ENCODE peak calls at places on chromosomes 12 and 14, in four cellular contexts. One of them, this sample, is unnamed. For H3K9me3, the result is how much of the 10 kb centered on the place peaks cover.

GRCh38 chr12:16756833-16757552 is 151.0 kb upstream of the LMO3 start:
- DNase-seq in testis: no peak
- DNase-seq in gastrocnemius medialis: no peak
- DNase-seq in A549: no peak
- DNase-seq in this sample: no peak

GRCh38 chr12:117836999-117837736 is 131.6 kb downstream of the KSR2 start:
- DNase-seq in gastrocnemius medialis: peak
- DNase-seq in A549: peak
- DNase-seq in testis: peak
- DNase-seq in this sample: peak

GRCh38 chr12:54935235-54935951 is 49.2 kb downstream of the TESPA1 start:
- DNase-seq in testis: no peak
- DNase-seq in A549: peak
- DNase-seq in gastrocnemius medialis: no peak
- DNase-seq in this sample: no peak

GRCh38 chr14:102586420-102587119 is 5.9 kb upstream of the RCOR1 start:
- DNase-seq in testis: no peak
- DNase-seq in A549: no peak
- DNase-seq in gastrocnemius medialis: no peak
- DNase-seq in this sample: no peak

GRCh38 chr12:68240975-68241374 is 12.4 kb downstream of the IL22 start:
- DNase-seq in testis: peak
- DNase-seq in gastrocnemius medialis: no peak
- DNase-seq in A549: no peak
- DNase-seq in this sample: peak

GRCh38 chr14:35335388-35336092 is 43.4 kb downstream of the PSMA6 start:
- DNase-seq in A549: peak
- DNase-seq in gastrocnemius medialis: peak
- DNase-seq in testis: peak
- DNase-seq in this sample: peak

GRCh38 chr14:75522224-75522764 is at the start of gene BATF:
- DNase-seq in A549: no peak
- DNase-seq in gastrocnemius medialis: no peak
- DNase-seq in testis: no peak
- DNase-seq in this sample: peak

GRCh38 chr14:55131782-55132181 is 2.7 kb downstream of the LGALS3 start:
- DNase-seq in gastrocnemius medialis: no peak
- DNase-seq in A549: no peak
- DNase-seq in testis: no peak
- DNase-seq in this sample: no peak

GRCh38 chr12:94267907-94268575 is 119.7 kb downstream of the PLXNC1 start:
- DNase-seq in gastrocnemius medialis: no peak
- DNase-seq in testis: no peak
- DNase-seq in A549: no peak
- DNase-seq in this sample: no peak

GRCh38 chr14:104752735-104753527 is at the start of gene SIVA1:
- DNase-seq in testis: peak
- DNase-seq in A549: peak
- DNase-seq in gastrocnemius medialis: peak
- DNase-seq in this sample: peak
- TF ChIP-seq POLR2A in testis: peak
- TF ChIP-seq POLR2A in A549: peak
- TF ChIP-seq POLR2A in gastrocnemius medialis: peak
- TF ChIP-seq POLR2A in this sample: peak

GRCh38 chr12:132945806-132946506 is 10.2 kb downstream of the ZNF605 start:
- DNase-seq in gastrocnemius medialis: no peak
- DNase-seq in testis: no peak
- DNase-seq in A549: no peak
- DNase-seq in this sample: no peak
- H3K9me3 ChIP-seq in gastrocnemius medialis: under half
- H3K9me3 ChIP-seq in testis: under half
- H3K9me3 ChIP-seq in A549: half or more
- H3K9me3 ChIP-seq in this sample: half or more

DNA sequence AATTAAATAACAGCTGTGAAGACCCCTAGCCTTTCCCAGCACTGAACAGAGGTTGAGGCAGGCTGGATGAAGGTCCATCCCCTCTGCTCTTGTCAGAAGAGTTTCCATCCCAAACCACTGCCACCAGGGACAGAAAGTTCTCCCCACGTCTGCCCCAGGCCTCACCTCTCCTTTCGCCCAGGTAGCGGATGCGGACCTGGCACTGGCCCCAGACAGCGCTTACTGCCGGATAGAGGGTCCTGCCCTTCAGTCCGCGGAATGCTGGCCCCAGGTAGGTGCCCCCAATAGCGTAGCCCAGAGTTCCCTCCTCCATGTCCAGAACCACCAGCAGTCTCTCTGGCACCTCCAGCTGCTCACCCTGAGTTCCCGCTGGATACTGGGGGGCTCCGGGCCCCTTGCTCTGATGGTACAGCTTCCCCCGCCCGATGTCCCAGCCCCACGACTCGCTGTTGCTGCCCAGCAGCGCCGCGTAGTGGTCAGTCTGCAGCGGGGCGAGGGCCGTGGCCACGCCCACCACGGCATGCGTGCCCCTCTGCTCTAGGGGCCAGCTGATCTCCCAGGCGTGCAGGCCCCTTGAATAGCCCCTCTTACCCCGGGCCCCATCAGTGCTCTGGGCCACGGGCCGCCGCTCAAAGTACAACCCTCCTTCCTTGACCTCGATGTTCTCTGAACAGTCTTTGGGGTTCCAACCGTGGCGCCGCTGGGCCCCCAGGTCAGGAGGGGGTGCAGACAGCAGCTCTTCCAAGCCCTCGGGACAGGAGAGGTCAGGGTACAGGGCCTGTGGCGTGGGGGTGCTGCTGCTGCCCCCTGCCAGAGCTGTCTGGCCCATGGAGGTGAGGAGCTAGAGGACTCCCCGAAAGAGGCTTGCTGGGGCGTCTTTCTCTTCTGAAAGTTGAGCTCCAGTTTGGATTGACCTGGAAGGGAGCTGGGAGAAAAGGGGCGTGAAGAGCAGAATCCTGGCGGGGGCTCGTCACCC is 742 bp downstream of the SPSB2 start:
- DNase-seq in gastrocnemius medialis: peak
- DNase-seq in testis: peak
- DNase-seq in A549: peak
- DNase-seq in this sample: peak
- TF ChIP-seq POLR2A in gastrocnemius medialis: no peak
- TF ChIP-seq POLR2A in testis: no peak
- TF ChIP-seq POLR2A in A549: peak
- TF ChIP-seq POLR2A in this sample: no peak

GRCh38 chr14:63878052-63878451 is 25.2 kb downstream of the SYNE2 start:
- DNase-seq in A549: no peak
- DNase-seq in gastrocnemius medialis: no peak
- DNase-seq in testis: no peak
- DNase-seq in this sample: no peak
- H3K9me3 ChIP-seq in A549: under half
- H3K9me3 ChIP-seq in gastrocnemius medialis: under half
- H3K9me3 ChIP-seq in testis: under half
- H3K9me3 ChIP-seq in this sample: under half

GRCh38 chr12:92466391-92467305 is 236.1 kb upstream of the PLEKHG7 start:
- DNase-seq in A549: no peak
- DNase-seq in gastrocnemius medialis: peak
- DNase-seq in testis: no peak
- DNase-seq in this sample: no peak
- TF ChIP-seq POLR2A in A549: no peak
- TF ChIP-seq POLR2A in gastrocnemius medialis: peak
- TF ChIP-seq POLR2A in testis: no peak
- TF ChIP-seq POLR2A in this sample: no peak